ENCODE peak calls at places on chromosome 11, in six cellular contexts. C is H1, J is WTC11, R is A549, Q is endothelial cell of umbilical vein, F is K562. Y is an unnamed sample.

GRCh38 chr11:1113405-1114201 is 38.9 kb downstream of the MUC2 start:
- DNase-seq in F (peak; percentile 56), J (peak; percentile 23), Q (no peak), R (no peak), C (peak; percentile 46), Y (no peak)

GRCh38 chr11:17894929-17895658 is 117.8 kb downstream of the SERGEF start:
- DNase-seq in Q (no peak), F (no peak), J (no peak), R (no peak), C (no peak), Y (no peak)

GRCh38 chr11:33920838-33921613 is 29.1 kb upstream of the LMO2 start:
- DNase-seq in J (no peak), C (no peak), Q (no peak), R (no peak), F (no peak), Y (no peak)

GRCh38 chr11:8652140-8652539 is 30.3 kb downstream of the TRIM66 start:
- DNase-seq in Q (no peak), J (no peak), F (no peak), C (no peak), R (peak; percentile 55), Y (no peak)

GRCh38 chr11:9150501-9150900 is 59.1 kb upstream of the SCUBE2 start:
- DNase-seq in C (peak; percentile 3), Q (peak; percentile 85), R (no peak), J (no peak), F (no peak), Y (no peak)

GRCh38 chr11:29208117-29208516 is 808.7 kb downstream of the KCNA4 start:
- DNase-seq in J (no peak), Q (peak; percentile 8), F (no peak), C (no peak), R (no peak), Y (no peak)

GRCh38 chr11:2570841-2571597 is 126.2 kb downstream of the KCNQ1 start:
- DNase-seq in R (no peak), Q (no peak), J (no peak), C (no peak), F (no peak), Y (no peak)

GRCh38 chr11:45275823-45276222 is 10.3 kb downstream of the SYT13 start:
- DNase-seq in Q (no peak), R (no peak), F (no peak), C (no peak), J (no peak), Y (no peak)

GRCh38 chr11:75762885-75763284 is 5.7 kb upstream of the DGAT2 start:
- DNase-seq in Q (no peak), J (no peak), F (no peak), C (no peak), R (peak; percentile 22), Y (peak; percentile 88)

GRCh38 chr11:12693485-12694181 is 19.4 kb downstream of the TEAD1 start:
- DNase-seq in Q (peak; percentile 99), J (no peak), C (no peak), F (no peak), R (peak; percentile 83), Y (peak; percentile 48)

GRCh38 chr11:13781153-13781552 is 112.7 kb downstream of the FAR1 start:
- DNase-seq in C (no peak), Q (no peak), F (no peak), R (peak; percentile 4), J (no peak), Y (peak; percentile 57)

GRCh38 chr11:57279131-57279530 is 42.1 kb upstream of the APLNR start:
- DNase-seq in Q (peak; percentile 17), R (no peak), F (no peak), C (no peak), J (no peak), Y (no peak)

GRCh38 chr11:39741066-39741465 is 1718.4 kb downstream of the LRRC4C start:
- DNase-seq in J (no peak), R (peak; percentile 2), C (no peak), F (no peak), Q (no peak), Y (no peak)

GRCh38 chr11:80432051-80432450 is 991.2 kb upstream of the TENM4 start:
- DNase-seq in C (no peak), Q (peak; percentile 65), F (no peak), R (no peak), J (no peak), Y (no peak)

GRCh38 chr11:86761978-86762377 is 38.4 kb upstream of the PRSS23 start:
- DNase-seq in C (no peak), R (no peak), Q (no peak), J (no peak), F (no peak), Y (no peak)

GRCh38 chr11:45771194-45771941 is 33.6 kb upstream of the SLC35C1 start:
- DNase-seq in Q (peak; percentile 71), F (peak; percentile 67), R (peak; percentile 44), J (peak; percentile 82), C (peak; percentile 94), Y (peak; percentile 23)

GRCh38 chr11:117315285-117316196 is 515 bp downstream of the BACE1 start:
- DNase-seq in Q (peak; percentile 17), R (no peak), J (no peak), F (no peak), C (no peak), Y (no peak)

GRCh38 chr11:72466410-72466809 is 32.1 kb upstream of the CLPB start:
- DNase-seq in C (no peak), Q (no peak), R (no peak), J (no peak), F (no peak), Y (no peak)

GRCh38 chr11:130631119-130631518 is 182.7 kb downstream of the ADAMTS15 start:
- DNase-seq in Q (peak; percentile 13), C (no peak), F (no peak), J (no peak), R (peak; percentile 70), Y (no peak)

GRCh38 chr11:59207988-59208432 is 4.7 kb downstream of the MPEG1 start:
- DNase-seq in J (peak; percentile 15), Q (peak; percentile 41), C (no peak), R (peak; percentile 65), F (peak; percentile 30), Y (peak; percentile 48)

GRCh38 chr11:72924568-72925190 is 110.5 kb downstream of the ATG16L2 start:
- DNase-seq in J (no peak), R (peak; percentile 43), Q (peak; percentile 77), F (no peak), C (no peak), Y (peak; percentile 5)

GRCh38 chr11:16669799-16670415 is 68.5 kb upstream of the C11orf58 start:
- DNase-seq in J (peak; percentile 41), R (peak; percentile 47), F (no peak), Q (no peak), C (no peak), Y (peak; percentile 54)

GRCh38 chr11:6505577-6506240 is 8.6 kb downstream of the DNHD1 start:
- DNase-seq in J (no peak), R (peak; percentile 54), F (peak; percentile 33), C (no peak), Q (peak; percentile 67), Y (peak; percentile 25)

GRCh38 chr11:120217526-120217925 is 6.7 kb downstream of the OAF start:
- DNase-seq in C (no peak), R (no peak), Q (no peak), F (no peak), J (no peak), Y (no peak)

GRCh38 chr11:102882389-102883024 is 7.7 kb upstream of the MMP12 start:
- DNase-seq in J (no peak), C (no peak), F (no peak), Q (no peak), R (no peak), Y (no peak)

GRCh38 chr11:43376594-43376993 is 17.9 kb downstream of the TTC17 start:
- DNase-seq in J (no peak), R (peak; percentile 52), C (no peak), Q (peak; percentile 48), F (no peak), Y (peak; percentile 25)

GRCh38 chr11:110797453-110797852 is 85.2 kb upstream of the ARHGAP20 start:
- DNase-seq in Q (no peak), R (no peak), F (no peak), J (no peak), C (no peak), Y (no peak)

GRCh38 chr11:18790820-18791174 is 801 bp downstream of the PTPN5 start:
- DNase-seq in R (no peak), C (no peak), Q (no peak), F (no peak), J (no peak), Y (no peak)

GRCh38 chr11:92295175-92296137 is 70.8 kb downstream of the FAT3 start:
- DNase-seq in Q (no peak), R (peak; percentile 86), J (no peak), C (no peak), F (no peak), Y (no peak)

GRCh38 chr11:76745059-76745376 is 38.1 kb upstream of the TSKU start:
- DNase-seq in J (no peak), R (no peak), F (no peak), Q (no peak), C (no peak), Y (no peak)

GRCh38 chr11:104700609-104701008 is 197.7 kb downstream of the CASP12 start:
- DNase-seq in R (no peak), C (no peak), F (no peak), Q (no peak), J (no peak), Y (no peak)

GRCh38 chr11:6307879-6308278 is 12.4 kb downstream of the CAVIN3 start:
- DNase-seq in C (no peak), F (no peak), Q (no peak), R (no peak), J (no peak), Y (no peak)

GRCh38 chr11:70019576-70020011 is 58.5 kb upstream of the ANO1 start:
- DNase-seq in R (no peak), F (no peak), Q (no peak), J (no peak), C (no peak), Y (no peak)

GRCh38 chr11:67085617-67086016 is 29.0 kb downstream of the RHOD start:
- DNase-seq in Q (no peak), J (no peak), R (no peak), F (no peak), C (no peak), Y (no peak)

GRCh38 chr11:67095214-67095507 is 23.9 kb upstream of the KDM2A start:
- DNase-seq in C (no peak), F (no peak), R (no peak), Q (no peak), J (no peak), Y (no peak)

GRCh38 chr11:67090717-67091116 is 28.3 kb upstream of the KDM2A start:
- DNase-seq in J (no peak), F (no peak), Q (no peak), R (no peak), C (no peak), Y (no peak)
- TF ChIP-seq JUN in J (no peak), F (no peak), Q (no peak), R (no peak), C (no peak), Y (no peak)

GRCh38 chr11:61587951-61588695 is 7.2 kb upstream of the SYT7 start:
- DNase-seq in Q (peak; percentile 22), J (peak; percentile 96), C (peak; percentile 99), R (peak; percentile 30), F (peak; percentile 84), Y (no peak)
- TF ChIP-seq JUN in Q (no peak), J (no peak), C (no peak), R (no peak), F (no peak), Y (no peak)

GRCh38 chr11:65083834-65084597 is at the start of the genes CDCA5 and ZFPL1:
- DNase-seq in F (peak; percentile 97), C (peak; percentile 98), R (peak; percentile 96), J (peak; percentile 96), Q (peak; percentile 96), Y (peak; percentile 91)
- TF ChIP-seq JUN in F (no peak), C (no peak), R (peak; percentile 63), J (peak; percentile 77), Q (peak; percentile 19), Y (no peak)

GRCh38 chr11:118607401-118608267 is at the start of gene PHLDB1:
- DNase-seq in R (peak; percentile 61), C (peak; percentile 77), J (peak; percentile 57), Q (peak; percentile 70), F (peak; percentile 85), Y (peak; percentile 45)
- TF ChIP-seq JUN in R (no peak), C (no peak), J (no peak), Q (no peak), F (no peak), Y (no peak)